ENCODE peak calls at places on chromosomes 2 and 18, in seven cellular contexts. Z is gastrocnemius medialis, H is A673, Y is left ventricle myocardium inferior, U is astrocyte, P is A549, V is BE2C. B is an unnamed sample. For H3K4me1, the result is how much of the 10 kb centered on the place peaks cover.

GRCh38 chr2:59233448-59233847 is 992.3 kb upstream of the FANCL start:
- DNase-seq in P (no peak), H (no peak), V (peak), U (no peak), Y (no peak), Z (no peak), B (no peak)

GRCh38 chr2:142190805-142191204 is 60.0 kb upstream of the LRP1B start:
- DNase-seq in V (no peak), H (peak), Z (no peak), P (no peak), Y (no peak), U (peak), B (no peak)

GRCh38 chr2:71932780-71933466 is 214.7 kb downstream of the CYP26B1 start:
- DNase-seq in Y (no peak), P (no peak), U (no peak), Z (no peak), V (no peak), H (no peak), B (no peak)

GRCh38 chr2:110790907-110791306 is 58.5 kb downstream of the ACOXL start:
- DNase-seq in H (no peak), Z (no peak), V (no peak), Y (no peak), U (no peak), P (no peak), B (no peak)

GRCh38 chr18:55422456-55423185 is 165.4 kb downstream of the TCF4 start:
- DNase-seq in P (no peak), H (peak), Y (peak), U (peak), Z (peak), V (peak), B (no peak)

GRCh38 chr2:37916512-37917082 is 8.5 kb upstream of the RMDN2 start:
- DNase-seq in V (no peak), Y (peak), H (no peak), Z (peak), U (peak), P (peak), B (no peak)

GRCh38 chr2:201777043-201777442 is 3.7 kb downstream of the ALS2 start:
- DNase-seq in U (no peak), Z (no peak), Y (no peak), H (peak), P (no peak), V (no peak), B (peak)

GRCh38 chr2:61233581-61233980 is 71.6 kb downstream of the C2orf74 start:
- DNase-seq in Z (no peak), Y (no peak), H (no peak), P (no peak), V (no peak), U (no peak), B (no peak)

GRCh38 chr2:75100011-75100680 is 99.2 kb downstream of the TACR1 start:
- DNase-seq in Y (no peak), H (peak), P (peak), Z (no peak), U (peak), V (no peak), B (no peak)

GRCh38 chr2:1487758-1488715 is 74.8 kb downstream of the TPO start:
- DNase-seq in Z (no peak), U (no peak), V (no peak), H (no peak), Y (no peak), P (no peak), B (peak)

GRCh38 chr2:99404039-99404799 is 67.0 kb downstream of the EIF5B start:
- DNase-seq in V (no peak), H (no peak), U (no peak), P (no peak), Y (no peak), Z (no peak), B (peak)

GRCh38 chr2:37343537-37344434 is 644 bp upstream of the QPCT start:
- DNase-seq in V (no peak), H (peak), U (peak), Y (no peak), Z (no peak), P (peak), B (peak)

GRCh38 chr18:76643199-76643598 is 148.2 kb upstream of the ZNF516 start:
- DNase-seq in V (no peak), P (no peak), Y (no peak), U (no peak), Z (no peak), H (no peak), B (no peak)

GRCh38 chr2:160309585-160309984 is 109.5 kb upstream of the ITGB6 start:
- DNase-seq in Y (no peak), U (no peak), Z (no peak), H (no peak), P (no peak), V (no peak), B (no peak)

GRCh38 chr2:165536861-165537499 is 67.5 kb downstream of the CSRNP3 start:
- DNase-seq in P (no peak), Y (no peak), U (no peak), H (no peak), V (no peak), Z (no peak), B (no peak)

GRCh38 chr2:56474412-56475158 is 290.8 kb downstream of the CCDC85A start:
- DNase-seq in H (peak), Z (peak), V (no peak), Y (no peak), P (peak), U (peak), B (no peak)

GRCh38 chr2:5530022-5530696 is 162.0 kb upstream of the SOX11 start:
- DNase-seq in Z (no peak), U (no peak), Y (no peak), H (no peak), P (no peak), V (no peak), B (no peak)

GRCh38 chr2:200765139-200765951 is 46.4 kb upstream of the BZW1 start:
- DNase-seq in P (peak), Z (no peak), U (peak), V (peak), H (peak), Y (no peak), B (no peak)

GRCh38 chr18:47619771-47620170 is 310.7 kb downstream of the SMAD2 start:
- DNase-seq in P (no peak), U (no peak), Y (no peak), H (no peak), Z (no peak), V (no peak), B (no peak)

GRCh38 chr18:56374005-56374655 is 264.3 kb downstream of the TXNL1 start:
- DNase-seq in H (no peak), U (peak), P (peak), V (no peak), Z (no peak), Y (no peak), B (no peak)

GRCh38 chr18:48161911-48162698 is 231.6 kb upstream of the SMAD2 start:
- DNase-seq in H (peak), U (no peak), P (peak), Z (no peak), Y (no peak), V (peak), B (no peak)

GRCh38 chr2:190343500-190344274 is at the start of gene INPP1:
- DNase-seq in V (peak), P (peak), U (peak), Z (peak), H (peak), Y (peak), B (peak)

GRCh38 chr2:174717273-174717672 is 47.0 kb downstream of the CHRNA1 start:
- DNase-seq in Z (no peak), V (no peak), P (no peak), H (no peak), Y (no peak), U (peak), B (no peak)

GRCh38 chr2:205511221-205511620 is 171.1 kb upstream of the NRP2 start:
- DNase-seq in Y (no peak), V (no peak), Z (no peak), P (no peak), U (peak), H (no peak), B (no peak)

GRCh38 chr18:31079973-31080372 is 22.2 kb downstream of the DSC2 start:
- DNase-seq in P (no peak), H (no peak), Y (no peak), U (no peak), V (no peak), Z (no peak), B (no peak)

DNA sequence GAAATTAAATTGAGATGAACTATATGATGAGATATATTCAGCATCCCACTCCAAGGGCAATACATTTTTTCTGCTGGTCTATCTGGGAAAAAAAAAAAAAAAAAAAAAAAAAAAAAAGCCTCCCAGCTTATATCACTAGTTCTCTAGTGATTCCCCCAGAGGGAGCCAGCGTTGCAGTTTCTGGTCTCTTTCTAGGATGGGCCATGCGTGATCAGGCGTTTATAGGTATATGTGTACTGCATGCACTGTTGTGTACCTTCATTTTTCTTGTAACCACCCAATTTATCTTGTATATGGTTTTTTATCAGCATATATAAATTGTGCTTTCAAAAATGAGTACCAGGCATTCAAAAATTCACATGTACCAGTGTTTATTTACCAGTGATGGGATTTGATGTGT is 35.1 kb downstream of the DCDC2C start:
- DNase-seq in Z (no peak), V (peak), H (peak), U (no peak), Y (no peak), P (peak), B (peak)
- TF ChIP-seq CTCF in Z (no peak), V (peak), H (peak), U (peak), Y (peak), P (peak), B (peak)

GRCh38 chr2:218896501-218897393 is 16.1 kb downstream of the WNT10A start:
- DNase-seq in U (peak), V (peak), Z (no peak), H (peak), Y (no peak), P (no peak), B (peak)
- H3K4me1 ChIP-seq in U (under half), V (under half), Z (under half), H (under half), Y (under half), P (under half), B (under half)

DNA sequence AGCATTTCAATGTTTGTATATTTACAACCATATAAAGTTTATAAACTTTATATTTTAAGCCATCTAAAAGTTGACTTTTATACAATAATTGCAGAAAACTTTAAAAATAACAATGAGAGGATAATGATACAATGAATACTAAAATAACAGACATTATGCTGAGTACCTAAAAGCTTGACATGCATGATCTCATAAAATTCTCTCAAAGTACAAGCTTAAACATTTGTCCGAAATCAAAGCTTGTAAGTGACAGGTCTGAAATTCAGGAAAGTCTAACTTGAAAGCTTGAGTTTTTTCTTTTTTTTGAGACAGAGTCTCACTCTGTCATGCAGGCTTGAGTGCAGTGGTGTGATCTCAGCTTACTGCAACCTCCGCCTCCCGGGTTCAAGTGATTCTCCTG is 84.1 kb upstream of the FRZB start:
- DNase-seq in Z (no peak), P (no peak), Y (no peak), U (no peak), H (no peak), V (no peak), B (no peak)
- TF ChIP-seq CTCF in Z (no peak), P (no peak), Y (no peak), U (no peak), H (no peak), V (no peak), B (no peak)

GRCh38 chr2:45834372-45834771 is 182.9 kb downstream of the PRKCE start:
- DNase-seq in U (no peak), P (no peak), Z (no peak), H (no peak), V (no peak), Y (no peak), B (no peak)

GRCh38 chr2:45833301-45833967 is 182.0 kb downstream of the PRKCE start:
- DNase-seq in P (no peak), Z (no peak), U (no peak), Y (no peak), H (no peak), V (no peak), B (no peak)

GRCh38 chr2:45833968-45834344 is 182.5 kb downstream of the PRKCE start:
- DNase-seq in H (no peak), Z (no peak), U (no peak), P (no peak), Y (no peak), V (no peak), B (no peak)

GRCh38 chr2:45836316-45836715 is 184.8 kb downstream of the PRKCE start:
- DNase-seq in P (no peak), Y (no peak), Z (no peak), U (no peak), V (no peak), H (no peak), B (peak)

GRCh38 chr2:45834858-45835257 is 183.4 kb downstream of the PRKCE start:
- DNase-seq in H (no peak), V (no peak), U (no peak), Z (no peak), P (no peak), Y (no peak), B (no peak)
- H3K4me1 ChIP-seq in H (under half), V (under half), U (under half), Z (under half), P (under half), Y (under half), B (under half)

GRCh38 chr2:222038086-222038802 is 260.6 kb downstream of the PAX3 start:
- DNase-seq in U (peak), Y (no peak), H (peak), Z (no peak), P (no peak), V (no peak), B (no peak)
- TF ChIP-seq CTCF in U (peak), Y (peak), H (peak), Z (no peak), P (peak), V (peak), B (peak)